ENCODE peak calls at places on chromosomes 13 and 19, in five cellular contexts. Y, I, V, X and W are unnamed samples.
A peak's percentile ranks its signal among the peaks of the same experiment; 100 is the strongest.

GRCh38 chr13:50136678-50137077 is 121.4 kb downstream of the KCNRG start:
- DNase-seq in Y (no peak), I (no peak), V (no peak), X (no peak), W (no peak)

GRCh38 chr19:14505488-14506239 is 9.7 kb upstream of the GIPC1 start:
- DNase-seq in Y (peak; percentile 64), I (peak; percentile 89), V (peak; percentile 68), X (peak; percentile 83), W (no peak)

GRCh38 chr13:34161829-34162544 is 344.0 kb downstream of the RFC3 start:
- DNase-seq in Y (peak; percentile 25), I (no peak), V (peak; percentile 18), X (no peak), W (peak; percentile 28)

GRCh38 chr13:102323012-102323411 is 78.8 kb downstream of the FGF14 start:
- DNase-seq in Y (no peak), I (no peak), V (no peak), X (no peak), W (no peak)

GRCh38 chr19:19822148-19822429 is 539 bp upstream of the ZNF506 start:
- DNase-seq in Y (no peak), I (no peak), V (no peak), X (no peak), W (no peak)

GRCh38 chr19:23785982-23786381 is 27.3 kb upstream of the ZNF681 start:
- DNase-seq in Y (no peak), I (no peak), V (no peak), X (no peak), W (no peak)

GRCh38 chr19:11251650-11252314 is 10.5 kb downstream of the DOCK6 start:
- DNase-seq in Y (no peak), I (no peak), V (no peak), X (no peak), W (no peak)

GRCh38 chr19:44741841-44742352 is 6.6 kb upstream of the BCL3 start:
- DNase-seq in Y (peak; percentile 78), I (no peak), V (peak; percentile 97), X (peak; percentile 90), W (peak; percentile 89)

GRCh38 chr13:112722433-112723250 is 32.8 kb downstream of the ATP11A start:
- DNase-seq in Y (peak; percentile 78), I (peak; percentile 44), V (peak; percentile 61), X (peak; percentile 68), W (peak; percentile 28)

GRCh38 chr13:113520571-113520970 is 30.1 kb upstream of the DCUN1D2 start:
- DNase-seq in Y (no peak), I (no peak), V (no peak), X (no peak), W (no peak)

GRCh38 chr13:79307866-79308298 is 98.2 kb downstream of the RBM26 start:
- DNase-seq in Y (no peak), I (peak; percentile 18), V (no peak), X (no peak), W (no peak)

GRCh38 chr19:4077800-4078683 is 11.3 kb upstream of the ZBTB7A start:
- DNase-seq in Y (no peak), I (peak; percentile 69), V (no peak), X (peak; percentile 66), W (no peak)

GRCh38 chr13:113427562-113428468 is 25.5 kb downstream of the ADPRHL1 start:
- DNase-seq in Y (no peak), I (no peak), V (no peak), X (no peak), W (no peak)

GRCh38 chr13:20160346-20161274 is at the start of gene GJA3:
- DNase-seq in Y (no peak), I (peak; percentile 77), V (peak; percentile 13), X (peak; percentile 53), W (no peak)

GRCh38 chr13:112955271-112955937 is 13.6 kb upstream of the MCF2L start:
- DNase-seq in Y (no peak), I (no peak), V (no peak), X (no peak), W (no peak)

GRCh38 chr19:57978586-57979289 is 4.4 kb upstream of the C19orf18 start:
- DNase-seq in Y (no peak), I (peak; percentile 16), V (no peak), X (no peak), W (no peak)

GRCh38 chr13:44930907-44931676 is 58.2 kb downstream of the NUFIP1 start:
- DNase-seq in Y (no peak), I (peak; percentile 50), V (no peak), X (no peak), W (no peak)
- TF ChIP-seq REST in Y (no peak), I (no peak), V (no peak), X (no peak), W (no peak)

GRCh38 chr19:998064-998463 is 2.2 kb upstream of the GRIN3B start:
- DNase-seq in Y (no peak), I (no peak), V (no peak), X (no peak), W (no peak)

GRCh38 chr19:994516-994915 is 5.7 kb upstream of the GRIN3B start:
- DNase-seq in Y (no peak), I (no peak), V (no peak), X (no peak), W (no peak)

GRCh38 chr19:995051-995827 is 5.0 kb upstream of the GRIN3B start:
- DNase-seq in Y (no peak), I (no peak), V (no peak), X (no peak), W (no peak)

GRCh38 chr19:993831-994393 is 6.3 kb upstream of the GRIN3B start:
- DNase-seq in Y (no peak), I (no peak), V (no peak), X (no peak), W (no peak)

GRCh38 chr19:996051-996838 is 4.0 kb upstream of the GRIN3B start:
- DNase-seq in Y (no peak), I (peak; percentile 75), V (no peak), X (peak; percentile 80), W (no peak)
- H3K4me3 ChIP-seq in Y (no peak overlapping the region), I (peak overlapping the region; percentile 55), V (no peak overlapping the region), X (no peak overlapping the region), W (peak overlapping the region; percentile 5)

GRCh38 chr13:110869805-110870706 is 44.8 kb downstream of the ANKRD10 start:
- DNase-seq in Y (peak; percentile 89), I (peak; percentile 82), V (peak; percentile 90), X (peak; percentile 93), W (peak; percentile 95)

GRCh38 chr13:110874508-110874960 is 40.3 kb downstream of the ANKRD10 start:
- DNase-seq in Y (peak; percentile 37), I (peak; percentile 93), V (peak; percentile 68), X (peak; percentile 90), W (no peak)

GRCh38 chr13:110872768-110873638 is 41.9 kb downstream of the ANKRD10 start:
- DNase-seq in Y (no peak), I (no peak), V (no peak), X (no peak), W (no peak)

GRCh38 chr13:110873639-110874507 is 41.0 kb downstream of the ANKRD10 start:
- DNase-seq in Y (no peak), I (no peak), V (no peak), X (no peak), W (no peak)

DNA sequence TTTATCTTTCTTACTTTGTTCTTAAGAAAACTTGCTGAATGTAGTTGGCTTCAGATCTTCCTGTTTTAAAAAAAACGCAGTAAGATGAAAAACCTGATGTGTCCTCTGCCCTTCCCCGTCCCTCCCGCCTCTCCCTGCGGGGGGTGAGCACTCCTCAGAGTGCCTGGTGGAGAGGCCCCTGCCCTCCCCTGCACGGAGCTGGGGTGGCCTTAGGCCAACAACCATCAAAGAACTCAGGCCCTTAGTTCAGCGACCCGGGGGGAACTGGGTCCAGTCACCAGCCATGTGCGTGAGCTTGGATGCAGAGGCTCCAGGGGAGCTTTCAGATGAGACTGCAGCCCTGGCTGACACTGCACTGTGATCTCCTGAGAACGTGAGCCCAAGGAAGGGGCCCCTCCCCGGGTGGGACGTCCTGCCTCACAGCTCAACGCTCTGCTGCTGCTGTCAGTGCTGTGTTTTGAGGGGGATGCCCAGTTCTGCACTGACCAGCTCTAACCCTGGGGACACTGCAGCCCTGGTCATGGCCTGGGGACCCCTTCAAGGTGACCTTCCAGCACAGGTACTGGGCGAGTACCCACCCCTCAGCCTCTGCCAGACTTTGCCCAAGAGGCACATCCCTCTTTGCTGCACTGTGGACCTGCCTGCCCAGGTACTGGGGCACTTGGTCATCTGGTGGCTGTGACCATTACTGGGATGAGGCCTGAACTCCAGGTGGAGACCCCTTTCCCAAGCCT is 42.7 kb downstream of the ANKRD10 start:
- DNase-seq in Y (no peak), I (no peak), V (no peak), X (peak; percentile 45), W (no peak)
- TF ChIP-seq REST in Y (no peak), I (no peak), V (no peak), X (no peak), W (no peak)

DNA sequence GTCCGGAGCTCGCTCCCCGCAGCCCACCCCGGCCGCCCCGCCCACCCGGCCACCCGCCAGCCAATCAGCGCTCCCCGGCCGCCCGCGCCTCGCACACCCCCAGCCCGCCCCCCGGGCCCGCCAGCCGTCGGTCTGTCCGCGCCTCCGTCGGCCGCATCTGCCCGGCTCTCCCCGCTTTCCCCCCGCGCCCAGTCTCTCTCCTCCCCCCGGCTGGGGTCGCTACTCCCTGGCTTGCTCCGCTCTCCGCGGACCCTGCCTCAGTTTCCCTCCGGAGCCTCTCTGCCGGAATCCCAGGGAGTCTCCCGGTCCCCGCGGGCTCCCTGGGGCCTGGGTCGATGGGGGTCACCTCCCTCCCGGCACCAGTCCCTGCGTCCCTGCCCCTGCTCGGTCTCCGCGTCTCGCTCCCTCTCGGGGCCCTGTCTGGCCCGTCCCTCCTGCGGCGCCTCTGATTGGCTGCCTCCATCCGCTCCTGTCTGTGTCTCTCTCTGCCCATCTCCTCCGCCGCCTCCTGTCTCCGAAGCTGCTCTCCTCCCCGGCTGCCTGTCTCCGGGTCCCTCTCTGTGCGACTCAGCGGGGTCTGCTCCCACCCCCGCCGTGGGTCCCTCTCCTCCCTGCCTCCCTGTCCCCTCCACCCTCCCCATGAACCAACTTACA is 485 bp downstream of the IL11 start:
- DNase-seq in Y (no peak), I (peak; percentile 94), V (peak; percentile 98), X (peak; percentile 52), W (no peak)
- H3K4me3 ChIP-seq in Y (no peak overlapping the region), I (peak overlapping the region; percentile 70), V (peak overlapping the region; percentile 85), X (no peak overlapping the region), W (peak overlapping the region; percentile 42)

GRCh38 chr19:21519488-21519887 is 14.1 kb downstream of the ZNF429 start:
- DNase-seq in Y (no peak), I (no peak), V (no peak), X (no peak), W (no peak)
- TF ChIP-seq REST in Y (no peak), I (no peak), V (no peak), X (no peak), W (no peak)

DNA sequence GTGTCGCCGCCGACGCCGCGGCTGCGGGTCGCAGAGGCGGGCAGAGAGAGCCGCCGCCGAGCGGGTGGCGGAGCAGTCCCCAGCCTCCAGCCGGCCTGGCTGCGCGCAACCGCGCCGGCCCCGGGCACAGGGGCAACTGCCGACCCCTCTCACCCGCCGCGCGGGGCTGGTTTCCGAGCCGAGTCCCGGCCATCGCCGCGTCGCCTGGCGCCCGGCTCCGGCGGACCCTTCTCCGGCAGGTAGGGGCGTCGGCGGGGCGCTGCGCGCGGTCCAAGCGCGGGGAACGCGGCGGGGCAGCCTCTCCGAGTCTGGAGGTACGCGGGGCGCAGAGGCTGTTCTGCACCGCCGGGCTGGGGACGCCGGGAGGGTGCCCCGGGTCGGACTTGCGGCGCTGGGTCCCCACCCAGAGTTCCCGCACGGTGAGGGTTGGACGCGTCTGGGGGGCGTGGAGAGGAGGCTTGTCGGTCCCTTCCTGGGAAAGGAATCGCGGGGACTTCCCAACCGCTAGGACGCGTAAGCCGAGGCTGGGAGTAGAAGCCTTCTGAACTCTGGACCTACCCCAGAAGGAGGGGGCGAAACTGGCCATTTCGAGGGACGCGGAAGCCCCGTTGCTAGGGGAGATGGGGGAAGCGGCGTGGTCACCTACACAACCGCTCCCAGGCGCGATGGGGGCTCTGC is 133.6 kb upstream of the MYO16 start:
- DNase-seq in Y (no peak), I (peak; percentile 64), V (no peak), X (peak; percentile 12), W (no peak)
- H3K4me3 ChIP-seq in Y (no peak overlapping the region), I (peak overlapping the region; percentile 85), V (peak overlapping the region; percentile 59), X (peak overlapping the region; percentile 42), W (no peak overlapping the region)